ENCODE peak calls at places on chromosomes 12 and 14, in four cellular contexts. S, G, J and V are unnamed samples.

GRCh38 chr12:54988402-54989054 is 4.0 kb upstream of the TESPA1 start:
- DNase-seq in S (peak), G (peak), J (no peak), V (peak)

GRCh38 chr12:28253175-28253641 is 63.0 kb downstream of the CCDC91 start:
- DNase-seq in S (no peak), G (no peak), J (no peak), V (no peak)

GRCh38 chr12:19896534-19896933 is 457.2 kb downstream of the AEBP2 start:
- DNase-seq in S (no peak), G (no peak), J (no peak), V (no peak)

GRCh38 chr12:113724703-113725556 is 241.2 kb downstream of the RBM19 start:
- DNase-seq in S (peak), G (no peak), J (no peak), V (no peak)

GRCh38 chr14:80213602-80214001 is 2.3 kb upstream of the DIO2 start:
- DNase-seq in S (peak), G (no peak), J (no peak), V (peak)

GRCh38 chr14:55388160-55388559 is 23.5 kb downstream of the ATG14 start:
- DNase-seq in S (no peak), G (no peak), J (no peak), V (peak)

GRCh38 chr14:106207316-106207715 is 680.9 kb downstream of the TMEM121 start:
- DNase-seq in S (no peak), G (no peak), J (no peak), V (no peak)

GRCh38 chr14:93976477-93977057 is at the start of gene ASB2:
- DNase-seq in S (no peak), G (no peak), J (no peak), V (no peak)

GRCh38 chr14:75978249-75978731 is 3.5 kb downstream of the TGFB3 start:
- DNase-seq in S (peak), G (no peak), J (no peak), V (no peak)

GRCh38 chr12:27221625-27222387 is 22.3 kb upstream of the STK38L start:
- DNase-seq in S (no peak), G (peak), J (no peak), V (no peak)

GRCh38 chr12:56635539-56636117 is 5.5 kb upstream of the BAZ2A start:
- DNase-seq in S (peak), G (no peak), J (no peak), V (no peak)

GRCh38 chr14:103628684-103629502 is at the start of gene KLC1:
- DNase-seq in S (peak), G (peak), J (peak), V (peak)

GRCh38 chr14:95901014-95901413 is 24.4 kb downstream of the TUNAR start:
- DNase-seq in S (no peak), G (no peak), J (no peak), V (peak)

GRCh38 chr14:24219080-24219479 is 3.2 kb upstream of the MDP1 start:
- DNase-seq in S (no peak), G (no peak), J (no peak), V (no peak)